ENCODE peak calls at places on chromosomes 7 and 10, in eight cellular contexts. J is H4; P is activated T-helper 1 cell treated with anti-CD3 and anti-CD28 coated beads, Interleukin-12 subunit alpha, Interleukin-12 subunit beta, Interleukin-2, Interleukin-4 antibody, amounts not matched to agents 30 ng/mL and 10 ng/mL and 1 ng/mL, durations not matched to agents 14 hours and 24 hours and 36 hours; U is GM13976; W is globus pallidus; I is NCI-H1092; O is colonic mucosa; M is stimulated activated CD4-positive, alpha-beta T cell treated with anti-CD3 and anti-CD28 coated beads, Interleukin-4, amount 100 ng/mL, for 4 hours. E is an unnamed sample.

GRCh38 chr7:151007469-151007898 is 16.7 kb downstream of the NOS3 start:
- DNase-seq in O (no peak), I (no peak), M (no peak), U (no peak), J (no peak), W (no peak), P (no peak), E (no peak)

GRCh38 chr7:91628742-91629141 is 251.8 kb downstream of the MTERF1 start:
- DNase-seq in M (no peak), O (no peak), J (no peak), I (peak), W (no peak), U (no peak), P (no peak), E (no peak)

GRCh38 chr7:148142660-148143248 is 447.8 kb upstream of the C7orf33 start:
- DNase-seq in U (peak), I (peak), W (peak), M (no peak), J (peak), O (peak), P (no peak), E (peak)

GRCh38 chr10:97596101-97597055 is 6.9 kb downstream of the C10orf62 start:
- DNase-seq in U (no peak), O (no peak), J (peak), I (no peak), M (no peak), P (no peak), W (no peak), E (no peak)

GRCh38 chr7:21028186-21028989 is 241.7 kb upstream of the SP8 start:
- DNase-seq in M (no peak), P (no peak), W (no peak), J (peak), U (no peak), O (peak), I (peak), E (peak)

GRCh38 chr7:81908220-81908619 is 138.4 kb upstream of the HGF start:
- DNase-seq in P (no peak), U (no peak), M (no peak), O (no peak), W (no peak), J (no peak), I (no peak), E (no peak)

GRCh38 chr7:6614941-6615737 is at the start of gene ZNF853:
- DNase-seq in M (peak), I (no peak), W (peak), P (no peak), J (no peak), O (no peak), U (no peak), E (peak)

GRCh38 chr7:34973400-34973760 is 63.9 kb downstream of the DPY19L1 start:
- DNase-seq in P (no peak), W (no peak), O (no peak), I (no peak), J (no peak), U (no peak), M (no peak), E (no peak)

GRCh38 chr10:13400196-13400965 is 52.3 kb upstream of the SEPHS1 start:
- DNase-seq in U (no peak), M (no peak), P (no peak), J (no peak), I (no peak), O (no peak), W (no peak), E (no peak)

GRCh38 chr7:55062106-55062499 is 43.3 kb downstream of the EGFR start:
- DNase-seq in W (no peak), U (no peak), M (no peak), J (no peak), P (no peak), I (no peak), O (no peak), E (no peak)

GRCh38 chr7:123557016-123557630 is 495 bp downstream of the NDUFA5 start:
- DNase-seq in J (no peak), P (no peak), I (no peak), O (no peak), U (no peak), M (no peak), W (no peak), E (no peak)

GRCh38 chr10:61939575-61940301 is 38.2 kb downstream of the ARID5B start:
- DNase-seq in P (no peak), W (no peak), O (no peak), J (peak), M (no peak), U (no peak), I (no peak), E (no peak)

GRCh38 chr7:50199824-50200223 is 104.7 kb upstream of the IKZF1 start:
- DNase-seq in M (no peak), J (no peak), O (no peak), U (no peak), P (no peak), I (no peak), W (no peak), E (no peak)

GRCh38 chr7:141362580-141363435 is 188.4 kb upstream of the AGK start:
- DNase-seq in U (no peak), M (no peak), O (no peak), W (no peak), P (no peak), I (no peak), J (peak), E (no peak)

GRCh38 chr7:128168667-128169210 is 72.3 kb upstream of the LEP start:
- DNase-seq in W (no peak), I (no peak), U (peak), M (no peak), P (no peak), J (no peak), O (peak), E (no peak)

E was measured in NCI-H1436.